ENCODE peak calls at places on chromosomes 7 and 10, in six cellular contexts. M, E, T, C, R and W are unnamed samples.

GRCh38 chr10:36336315-36336714 is 694.2 kb upstream of the FZD8 start:
- DNase-seq in M (no peak), E (no peak), T (no peak), C (no peak), R (no peak), W (no peak)

GRCh38 chr7:66399566-66399965 is 194.4 kb downstream of the TPST1 start:
- DNase-seq in M (no peak), E (no peak), T (no peak), C (no peak), R (no peak), W (no peak)

GRCh38 chr7:146937836-146938235 is 821.2 kb downstream of the CNTNAP2 start:
- DNase-seq in M (no peak), E (no peak), T (no peak), C (no peak), R (no peak), W (no peak)

GRCh38 chr10:76033457-76034196 is 602.2 kb downstream of the LRMDA start:
- DNase-seq in M (no peak), E (peak), T (no peak), C (no peak), R (no peak), W (peak)

GRCh38 chr7:130940907-130941306 is 206.9 kb upstream of the KLF14 start:
- DNase-seq in M (no peak), E (no peak), T (no peak), C (no peak), R (no peak), W (no peak)

GRCh38 chr10:125411724-125412123 is 251.4 kb upstream of the CTBP2 start:
- DNase-seq in M (no peak), E (no peak), T (no peak), C (no peak), R (peak), W (no peak)

GRCh38 chr10:110170142-110170887 is 37.1 kb upstream of the MXI1 start:
- DNase-seq in M (no peak), E (no peak), T (no peak), C (no peak), R (no peak), W (no peak)

GRCh38 chr10:124524991-124525653 is 63.5 kb downstream of the LHPP start:
- DNase-seq in M (no peak), E (peak), T (no peak), C (no peak), R (peak), W (peak)

GRCh38 chr7:29471444-29472138 is 92.0 kb upstream of the PRR15 start:
- DNase-seq in M (no peak), E (no peak), T (no peak), C (no peak), R (no peak), W (no peak)

GRCh38 chr7:722847-723246 is 3.7 kb upstream of the DNAAF5 start:
- DNase-seq in M (no peak), E (no peak), T (no peak), C (no peak), R (no peak), W (no peak)

GRCh38 chr10:133113847-133114246 is 26.1 kb downstream of the ADGRA1 start:
- DNase-seq in M (no peak), E (no peak), T (no peak), C (no peak), R (no peak), W (no peak)

GRCh38 chr7:76165106-76165972 is 36.4 kb upstream of the SRRM3 start:
- DNase-seq in M (no peak), E (no peak), T (no peak), C (no peak), R (no peak), W (peak)

GRCh38 chr10:68301790-68302502 is 29.9 kb upstream of the HNRNPH3 start:
- DNase-seq in M (no peak), E (no peak), T (no peak), C (peak), R (peak), W (no peak)

GRCh38 chr7:110144599-110144998 is 946.3 kb upstream of the LRRN3 start:
- DNase-seq in M (no peak), E (no peak), T (no peak), C (no peak), R (no peak), W (no peak)

GRCh38 chr7:103348452-103348851 is 1.0 kb downstream of the PSMC2 start:
- DNase-seq in M (no peak), E (no peak), T (no peak), C (no peak), R (no peak), W (no peak)

GRCh38 chr10:116408716-116409115 is 18.9 kb upstream of the PNLIPRP3 start:
- DNase-seq in M (no peak), E (no peak), T (no peak), C (no peak), R (no peak), W (no peak)

GRCh38 chr10:43576062-43576461 is 1.6 kb upstream of the ZNF239 start:
- DNase-seq in M (no peak), E (no peak), T (no peak), C (no peak), R (no peak), W (no peak)

GRCh38 chr10:118332247-118332646 is 9.9 kb downstream of the FAM204A start:
- DNase-seq in M (no peak), E (no peak), T (no peak), C (peak), R (peak), W (no peak)

GRCh38 chr10:73814896-73815718 is 3.7 kb upstream of the NDST2 start:
- DNase-seq in M (no peak), E (no peak), T (no peak), C (no peak), R (peak), W (no peak)

GRCh38 chr7:127780489-127780888 is 128.5 kb downstream of the SND1 start:
- DNase-seq in M (no peak), E (no peak), T (no peak), C (no peak), R (no peak), W (no peak)

GRCh38 chr10:56346845-56347415 is 14.1 kb downstream of the ZWINT start:
- DNase-seq in M (no peak), E (no peak), T (no peak), C (no peak), R (peak), W (no peak)

GRCh38 chr7:47331179-47331565 is 250.7 kb downstream of the TNS3 start:
- DNase-seq in M (no peak), E (no peak), T (no peak), C (no peak), R (no peak), W (no peak)

GRCh38 chr10:102682441-102682840 is 31.8 kb downstream of the ARL3 start:
- DNase-seq in M (no peak), E (no peak), T (no peak), C (no peak), R (no peak), W (no peak)

GRCh38 chr10:119706521-119707278 is 19.1 kb upstream of the INPP5F start:
- DNase-seq in M (no peak), E (no peak), T (no peak), C (no peak), R (no peak), W (no peak)

GRCh38 chr7:140640727-140641531 is at the start of gene DENND2A:
- DNase-seq in M (no peak), E (peak), T (no peak), C (peak), R (no peak), W (peak)

GRCh38 chr10:119131512-119132240 is 27.8 kb downstream of the DENND10 start:
- DNase-seq in M (no peak), E (no peak), T (peak), C (peak), R (no peak), W (no peak)

GRCh38 chr7:148807451-148807850 is 76.6 kb downstream of the EZH2 start:
- DNase-seq in M (no peak), E (no peak), T (no peak), C (no peak), R (no peak), W (no peak)

GRCh38 chr10:95278061-95278988 is 12.5 kb downstream of the PDLIM1 start:
- DNase-seq in M (no peak), E (no peak), T (no peak), C (no peak), R (no peak), W (no peak)

GRCh38 chr7:89623018-89623672 is 531.1 kb upstream of the STEAP1 start:
- DNase-seq in M (no peak), E (no peak), T (no peak), C (peak), R (peak), W (no peak)

GRCh38 chr10:88200637-88201036 is 337.2 kb downstream of the PTEN start:
- DNase-seq in M (no peak), E (no peak), T (no peak), C (no peak), R (no peak), W (no peak)

GRCh38 chr7:121126801-121127534 is 138.5 kb downstream of the CPED1 start:
- DNase-seq in M (no peak), E (no peak), T (no peak), C (no peak), R (no peak), W (no peak)

GRCh38 chr7:77644774-77645173 is 51.5 kb upstream of the RSBN1L start:
- DNase-seq in M (no peak), E (no peak), T (no peak), C (no peak), R (no peak), W (no peak)

GRCh38 chr10:72831696-72832355 is 61.7 kb upstream of the OIT3 start:
- DNase-seq in M (no peak), E (no peak), T (no peak), C (no peak), R (no peak), W (no peak)

GRCh38 chr7:112985377-112985987 is 101.1 kb downstream of the GPR85 start:
- DNase-seq in M (no peak), E (no peak), T (no peak), C (no peak), R (no peak), W (no peak)

GRCh38 chr7:29113384-29114102 is 32.8 kb downstream of the CPVL start:
- DNase-seq in M (no peak), E (no peak), T (no peak), C (no peak), R (peak), W (no peak)

GRCh38 chr10:103416436-103417147 is 20.2 kb downstream of the PDCD11 start:
- DNase-seq in M (peak), E (peak), T (peak), C (peak), R (peak), W (peak)

GRCh38 chr7:123633553-123633952 is 22.1 kb upstream of the LMOD2 start:
- DNase-seq in M (no peak), E (no peak), T (no peak), C (no peak), R (peak), W (no peak)

GRCh38 chr10:86946215-86947170 is 10.9 kb downstream of the MMRN2 start:
- DNase-seq in M (no peak), E (no peak), T (no peak), C (no peak), R (no peak), W (peak)

GRCh38 chr7:48299580-48300169 is 128.4 kb downstream of the ABCA13 start:
- DNase-seq in M (no peak), E (peak), T (peak), C (peak), R (peak), W (no peak)